ENCODE peak calls at places on chromosomes 2 and 18, in nine cellular contexts. K is brain microvascular endothelial cell, O is stomach, L is cardiac fibroblast, C is colonic mucosa, E is K562, S is fibroblast of lung, D is HFF-Myc, Q is HCT116. F is an unnamed sample.

GRCh38 chr2:21043744-21044532 is at the start of gene APOB:
- DNase-seq in K (no peak), O (no peak), L (no peak), C (no peak), E (no peak), S (no peak), D (no peak), Q (no peak), F (no peak)

GRCh38 chr2:53913721-53914120 is 54.0 kb upstream of the GPR75 start:
- DNase-seq in K (peak), O (no peak), L (peak), C (no peak), E (no peak), S (peak), D (no peak), Q (no peak), F (peak)

GRCh38 chr2:1814616-1815015 is 70.3 kb upstream of the PXDN start:
- DNase-seq in K (no peak), O (no peak), L (no peak), C (no peak), E (no peak), S (no peak), D (no peak), Q (no peak), F (no peak)

GRCh38 chr2:95159690-95160449 is at the start of gene ZNF514:
- DNase-seq in K (peak), O (peak), L (peak), C (peak), E (peak), S (peak), D (no peak), Q (no peak), F (no peak)

GRCh38 chr2:6370753-6371152 is 495.0 kb downstream of the CMPK2 start:
- DNase-seq in K (no peak), O (no peak), L (no peak), C (no peak), E (no peak), S (peak), D (no peak), Q (no peak), F (no peak)

GRCh38 chr2:72934683-72935610 is 17.6 kb downstream of the EMX1 start:
- DNase-seq in K (no peak), O (peak), L (no peak), C (peak), E (peak), S (no peak), D (no peak), Q (peak), F (no peak)

GRCh38 chr18:45802814-45803492 is 22.5 kb upstream of the SIGLEC15 start:
- DNase-seq in K (peak), O (no peak), L (peak), C (no peak), E (no peak), S (peak), D (peak), Q (peak), F (peak)

GRCh38 chr2:218984239-218985020 is 554 bp downstream of the FEV start:
- DNase-seq in K (no peak), O (no peak), L (no peak), C (no peak), E (no peak), S (no peak), D (no peak), Q (no peak), F (no peak)

GRCh38 chr18:55152801-55153200 is 193.5 kb upstream of the CCDC68 start:
- DNase-seq in K (peak), O (no peak), L (peak), C (no peak), E (no peak), S (peak), D (no peak), Q (no peak), F (peak)

GRCh38 chr2:45922577-45922988 is 271.1 kb downstream of the PRKCE start:
- DNase-seq in K (peak), O (no peak), L (no peak), C (no peak), E (no peak), S (peak), D (peak), Q (no peak), F (no peak)

GRCh38 chr2:99430614-99431258 is 59.1 kb downstream of the REV1 start:
- DNase-seq in K (no peak), O (no peak), L (peak), C (no peak), E (no peak), S (peak), D (no peak), Q (no peak), F (peak)

GRCh38 chr18:46660955-46661749 is 4.1 kb upstream of the LOXHD1 start:
- DNase-seq in K (no peak), O (no peak), L (peak), C (no peak), E (no peak), S (peak), D (no peak), Q (no peak), F (no peak)

GRCh38 chr2:68931799-68932198 is 20.9 kb downstream of the GKN2 start:
- DNase-seq in K (no peak), O (no peak), L (peak), C (no peak), E (no peak), S (no peak), D (no peak), Q (no peak), F (no peak)

GRCh38 chr2:62216616-62217015 is 20.7 kb downstream of the B3GNT2 start:
- DNase-seq in K (peak), O (no peak), L (peak), C (no peak), E (no peak), S (peak), D (peak), Q (no peak), F (peak)

GRCh38 chr18:33802955-33803354 is 224.9 kb downstream of the ASXL3 start:
- DNase-seq in K (no peak), O (peak), L (no peak), C (peak), E (no peak), S (no peak), D (no peak), Q (no peak), F (no peak)

GRCh38 chr18:48949051-48949605 is 1.6 kb downstream of the SMAD7 start:
- DNase-seq in K (no peak), O (peak), L (no peak), C (peak), E (no peak), S (no peak), D (no peak), Q (no peak), F (no peak)

GRCh38 chr2:85106489-85107180 is 26.6 kb upstream of the TCF7L1 start:
- DNase-seq in K (peak), O (no peak), L (peak), C (no peak), E (no peak), S (peak), D (no peak), Q (no peak), F (no peak)

GRCh38 chr2:43762286-43762685 is 11.6 kb upstream of the DYNC2LI1 start:
- DNase-seq in K (no peak), O (no peak), L (peak), C (no peak), E (no peak), S (peak), D (no peak), Q (no peak), F (no peak)

GRCh38 chr2:238771193-238771592 is 76.7 kb upstream of the TWIST2 start:
- DNase-seq in K (peak), O (no peak), L (peak), C (no peak), E (peak), S (peak), D (no peak), Q (no peak), F (no peak)

GRCh38 chr18:12929477-12930083 is 18.2 kb upstream of the SEH1L start:
- DNase-seq in K (no peak), O (no peak), L (no peak), C (no peak), E (no peak), S (no peak), D (no peak), Q (no peak), F (no peak)

GRCh38 chr18:12930908-12931307 is 16.9 kb upstream of the SEH1L start:
- DNase-seq in K (no peak), O (no peak), L (no peak), C (no peak), E (no peak), S (no peak), D (no peak), Q (no peak), F (no peak)

GRCh38 chr18:12922266-12922665 is 25.5 kb upstream of the SEH1L start:
- DNase-seq in K (no peak), O (no peak), L (no peak), C (no peak), E (no peak), S (no peak), D (no peak), Q (no peak), F (no peak)

GRCh38 chr18:12933323-12933722 is 14.5 kb upstream of the SEH1L start:
- DNase-seq in K (no peak), O (no peak), L (no peak), C (no peak), E (no peak), S (no peak), D (no peak), Q (no peak), F (no peak)

DNA sequence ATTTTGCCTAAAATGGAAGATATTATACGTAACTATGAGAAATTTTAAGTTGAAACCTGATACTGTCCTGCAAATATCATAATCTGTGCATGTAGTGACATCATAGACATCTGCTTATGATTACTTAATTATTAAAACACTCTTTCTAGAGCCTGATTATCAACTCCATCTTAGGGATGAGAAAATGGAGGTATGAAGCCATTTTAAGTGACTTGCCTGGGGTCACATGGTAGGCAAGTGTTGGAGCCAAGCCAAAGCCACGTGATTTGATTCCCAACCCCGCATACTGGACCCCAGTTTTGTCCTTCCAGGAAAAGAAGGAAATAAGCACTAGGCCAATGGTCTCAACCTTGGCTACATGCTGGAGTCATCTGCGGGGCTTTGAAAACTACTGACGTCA is 19.7 kb upstream of the SEH1L start:
- DNase-seq in K (no peak), O (no peak), L (no peak), C (no peak), E (no peak), S (no peak), D (no peak), Q (no peak), F (no peak)
- TF ChIP-seq CTCF in K (no peak), O (no peak), L (no peak), C (no peak), E (no peak), S (no peak), D (no peak), Q (no peak), F (no peak)

GRCh38 chr2:128379021-128380005 is 60.6 kb upstream of the HS6ST1 start:
- DNase-seq in K (peak), O (peak), L (peak), C (no peak), E (no peak), S (peak), D (peak), Q (no peak), F (peak)

GRCh38 chr2:128380061-128380889 is 61.6 kb upstream of the HS6ST1 start:
- DNase-seq in K (no peak), O (peak), L (no peak), C (no peak), E (no peak), S (no peak), D (no peak), Q (no peak), F (no peak)

GRCh38 chr2:128384446-128384845 is 65.8 kb upstream of the HS6ST1 start:
- DNase-seq in K (no peak), O (peak), L (no peak), C (no peak), E (no peak), S (no peak), D (no peak), Q (no peak), F (no peak)

GRCh38 chr2:128378231-128379020 is 59.8 kb upstream of the HS6ST1 start:
- DNase-seq in K (no peak), O (peak), L (no peak), C (no peak), E (no peak), S (no peak), D (no peak), Q (no peak), F (no peak)

GRCh38 chr2:128381001-128381938 is 62.6 kb upstream of the HS6ST1 start:
- DNase-seq in K (no peak), O (peak), L (peak), C (no peak), E (no peak), S (no peak), D (no peak), Q (no peak), F (no peak)
- H3K4me3 ChIP-seq in K (no peak), O (no peak), L (no peak), C (no peak), E (no peak), S (no peak), D (no peak), Q (no peak), F (no peak)

GRCh38 chr2:196453613-196454047 is 185.9 kb upstream of the CCDC150 start:
- DNase-seq in K (peak), O (no peak), L (peak), C (peak), E (peak), S (peak), D (peak), Q (peak), F (peak)
- TF ChIP-seq CTCF in K (peak), O (peak), L (peak), C (peak), E (peak), S (peak), D (peak), Q (peak), F (peak)

GRCh38 chr2:38754049-38754448 is 2.9 kb upstream of the SRSF7 start:
- DNase-seq in K (no peak), O (no peak), L (no peak), C (no peak), E (no peak), S (no peak), D (no peak), Q (no peak), F (no peak)
- H3K4me3 ChIP-seq in K (no peak), O (peak), L (no peak), C (no peak), E (no peak), S (no peak), D (no peak), Q (no peak), F (no peak)

DNA sequence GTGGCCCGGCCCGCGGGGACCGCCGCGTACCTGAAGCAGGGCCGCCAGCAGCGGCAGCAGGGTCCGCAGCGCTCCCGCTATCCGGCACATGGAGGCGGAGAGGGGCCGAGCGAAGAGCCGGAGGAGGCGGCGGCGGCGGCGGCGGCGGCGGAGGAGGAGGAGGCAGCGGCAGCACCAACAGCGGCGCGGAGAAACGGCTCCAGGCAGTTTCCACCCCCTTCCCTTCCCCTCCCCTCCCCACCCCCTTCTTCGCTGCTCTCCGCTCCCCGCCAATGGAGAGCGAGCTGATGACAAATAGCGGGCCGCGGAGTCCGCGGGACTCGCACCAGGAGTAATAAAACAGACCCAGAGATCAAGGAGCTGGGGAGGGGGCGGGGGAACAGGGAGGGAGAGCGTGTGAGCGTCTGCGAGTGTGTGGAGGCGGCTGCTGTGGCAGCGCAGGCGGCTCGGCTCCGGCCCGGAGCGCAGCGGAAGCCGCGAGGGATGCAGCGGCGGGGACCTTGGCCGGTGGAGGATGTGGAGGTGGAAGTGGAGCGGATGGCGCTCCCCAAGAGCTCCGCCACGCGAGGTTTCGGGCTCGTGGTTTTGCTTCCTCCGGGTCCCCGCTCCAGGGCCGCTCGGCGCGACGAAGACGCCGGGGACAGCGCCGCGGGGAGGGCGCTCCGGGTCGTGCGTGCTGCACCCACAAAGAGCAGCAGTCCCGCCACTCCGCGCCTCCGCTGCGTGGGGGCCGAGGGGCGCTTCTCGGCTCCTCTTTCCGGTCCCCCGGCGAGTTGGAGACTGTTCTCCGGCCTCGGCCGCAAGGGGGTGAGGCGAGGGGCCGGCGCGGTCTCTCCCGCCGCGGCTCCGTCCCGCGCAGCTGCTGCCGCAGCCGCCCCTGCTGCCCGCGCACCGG is at the start of gene CDH2:
- DNase-seq in K (peak), O (peak), L (peak), C (no peak), E (no peak), S (peak), D (peak), Q (no peak), F (peak)
- TF ChIP-seq CTCF in K (peak), O (no peak), L (no peak), C (no peak), E (no peak), S (peak), D (no peak), Q (no peak), F (peak)